ENCODE peak calls at places on chromosome 1, in ten cellular contexts. P is cardiac muscle cell, W is RWPE1, E is body of pancreas, S is neural progenitor cell, G is psoas muscle, U is fibroblast of lung, B is H9, H is choroid plexus epithelial cell, F is thoracic aorta. M is an unnamed sample.
A peak's percentile ranks its signal among the peaks of the same experiment; 100 is the strongest.

GRCh38 chr1:6357243-6357929 is 36.2 kb downstream of the ACOT7 start:
- DNase-seq in P (no peak), W (no peak), E (no peak), S (peak; percentile 35), G (no peak), U (no peak), B (peak; percentile 78), H (no peak), F (no peak), M (no peak)

GRCh38 chr1:181608951-181609350 is 125.6 kb downstream of the CACNA1E start:
- DNase-seq in P (no peak), W (no peak), E (no peak), S (peak; percentile 16), G (no peak), U (no peak), B (peak; percentile 40), H (no peak), F (no peak), M (no peak)

GRCh38 chr1:205922314-205922713 is 20.9 kb downstream of the SLC26A9 start:
- DNase-seq in P (no peak), W (no peak), E (no peak), S (no peak), G (no peak), U (no peak), B (peak; percentile 12), H (no peak), F (no peak), M (no peak)

GRCh38 chr1:59924653-59925052 is 1.9 kb downstream of the CYP2J2 start:
- DNase-seq in P (no peak), W (no peak), E (no peak), S (no peak), G (no peak), U (no peak), B (no peak), H (no peak), F (no peak), M (no peak)

GRCh38 chr1:9397984-9398526 is 105.4 kb downstream of the SPSB1 start:
- DNase-seq in P (no peak), W (no peak), E (no peak), S (no peak), G (peak; percentile 64), U (peak; percentile 89), B (no peak), H (peak; percentile 52), F (no peak), M (peak; percentile 80)

GRCh38 chr1:162168935-162169545 is 99.5 kb downstream of the NOS1AP start:
- DNase-seq in P (no peak), W (no peak), E (no peak), S (peak; percentile 70), G (no peak), U (peak; percentile 39), B (no peak), H (peak; percentile 23), F (no peak), M (no peak)

GRCh38 chr1:23249785-23250184 is 32.5 kb upstream of the HTR1D start:
- DNase-seq in P (no peak), W (no peak), E (no peak), S (no peak), G (no peak), U (no peak), B (no peak), H (peak; percentile 41), F (no peak), M (no peak)

GRCh38 chr1:87243573-87243972 is 85.1 kb upstream of the LMO4 start:
- DNase-seq in P (no peak), W (no peak), E (no peak), S (no peak), G (no peak), U (peak; percentile 91), B (no peak), H (peak; percentile 51), F (no peak), M (no peak)

GRCh38 chr1:93804412-93804811 is 74.6 kb downstream of the DNTTIP2 start:
- DNase-seq in P (no peak), W (peak; percentile 49), E (no peak), S (no peak), G (no peak), U (peak; percentile 96), B (no peak), H (peak; percentile 82), F (peak; percentile 9), M (no peak)

GRCh38 chr1:174968750-174969244 is 30.9 kb upstream of the CACYBP start:
- DNase-seq in P (no peak), W (no peak), E (no peak), S (no peak), G (no peak), U (peak; percentile 96), B (no peak), H (peak; percentile 98), F (no peak), M (no peak)

GRCh38 chr1:174974711-174975111 is 25.0 kb upstream of the CACYBP start:
- DNase-seq in P (no peak), W (no peak), E (peak; percentile 26), S (no peak), G (no peak), U (peak; percentile 33), B (no peak), H (no peak), F (no peak), M (no peak)

GRCh38 chr1:174969977-174970376 is 29.8 kb upstream of the CACYBP start:
- DNase-seq in P (no peak), W (no peak), E (no peak), S (no peak), G (no peak), U (peak; percentile 91), B (no peak), H (peak; percentile 81), F (no peak), M (no peak)

GRCh38 chr1:174971466-174971865 is 28.3 kb upstream of the CACYBP start:
- DNase-seq in P (no peak), W (no peak), E (no peak), S (no peak), G (no peak), U (no peak), B (no peak), H (no peak), F (no peak), M (no peak)

GRCh38 chr1:174971902-174972301 is 27.8 kb upstream of the CACYBP start:
- DNase-seq in P (no peak), W (no peak), E (no peak), S (no peak), G (no peak), U (no peak), B (no peak), H (no peak), F (no peak), M (no peak)
- TF ChIP-seq CTCF in P (no peak), W (no peak), E (no peak), S (no peak), G (no peak), U (no peak), B (no peak), H (no peak), F (no peak), M (no peak)

DNA sequence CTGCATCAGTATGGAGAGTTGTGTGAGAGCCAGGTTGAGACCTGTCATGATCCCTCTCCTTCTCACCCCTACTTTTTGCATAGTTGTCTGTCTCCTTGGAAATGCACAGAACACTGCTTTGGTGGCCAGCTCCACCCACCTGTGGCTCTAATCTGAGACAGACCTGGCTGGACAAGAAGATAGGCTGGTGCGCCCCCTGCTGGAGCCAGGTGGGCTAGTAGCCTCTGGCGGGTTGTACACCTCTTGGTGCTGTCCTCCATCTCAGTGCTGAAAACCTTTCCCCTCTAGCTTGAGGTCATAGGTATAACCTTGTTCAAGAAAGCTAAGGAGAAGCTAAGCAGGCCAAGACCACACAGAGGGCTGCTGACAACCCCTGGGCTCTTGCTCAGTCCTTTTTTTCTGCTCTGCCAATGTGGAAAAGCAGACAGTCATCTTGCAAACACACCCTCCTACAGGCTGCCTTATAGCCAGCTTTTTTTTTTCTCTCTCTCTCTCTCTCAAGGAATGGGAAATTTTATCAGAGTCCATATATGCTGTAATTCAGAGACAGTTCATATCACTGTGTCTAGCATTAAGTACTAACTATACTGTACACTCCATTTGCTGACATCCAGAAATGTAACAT is 58.8 kb upstream of the SPATA6 start:
- DNase-seq in P (peak; percentile 93), W (peak; percentile 36), E (peak; percentile 48), S (peak; percentile 96), G (peak; percentile 54), U (peak; percentile 23), B (peak; percentile 94), H (peak; percentile 51), F (no peak), M (no peak)
- TF ChIP-seq CTCF in P (peak; percentile 92), W (peak; percentile 40), E (peak; percentile 32), S (peak; percentile 99), G (peak; percentile 35), U (peak; percentile 50), B (peak; percentile 99), H (peak; percentile 79), F (no peak), M (no peak)

GRCh38 chr1:217389895-217390294 is 241.0 kb downstream of the GPATCH2 start:
- DNase-seq in P (no peak), W (no peak), E (no peak), S (no peak), G (no peak), U (no peak), B (no peak), H (no peak), F (no peak), M (no peak)

GRCh38 chr1:217393901-217394300 is 237.0 kb downstream of the GPATCH2 start:
- DNase-seq in P (peak; percentile 58), W (no peak), E (no peak), S (peak; percentile 36), G (no peak), U (no peak), B (no peak), H (peak; percentile 14), F (no peak), M (no peak)
- TF ChIP-seq CTCF in P (no peak), W (no peak), E (no peak), S (peak; percentile 45), G (no peak), U (no peak), B (peak; percentile 43), H (peak; percentile 23), F (no peak), M (no peak)

GRCh38 chr1:184210048-184210447 is 158.5 kb downstream of the TSEN15 start:
- DNase-seq in P (peak; percentile 44), W (no peak), E (peak; percentile 21), S (no peak), G (no peak), U (peak; percentile 63), B (no peak), H (peak; percentile 39), F (no peak), M (no peak)

GRCh38 chr1:184214128-184214527 is 162.6 kb downstream of the TSEN15 start:
- DNase-seq in P (no peak), W (no peak), E (peak; percentile 20), S (no peak), G (no peak), U (no peak), B (no peak), H (no peak), F (no peak), M (no peak)

GRCh38 chr1:184208622-184209021 is 157.1 kb downstream of the TSEN15 start:
- DNase-seq in P (no peak), W (no peak), E (no peak), S (no peak), G (no peak), U (no peak), B (no peak), H (no peak), F (no peak), M (no peak)

GRCh38 chr1:184212649-184213314 is 161.3 kb downstream of the TSEN15 start:
- DNase-seq in P (no peak), W (peak; percentile 64), E (no peak), S (no peak), G (no peak), U (peak; percentile 89), B (no peak), H (peak; percentile 96), F (no peak), M (no peak)

GRCh38 chr1:184210822-184211221 is 159.3 kb downstream of the TSEN15 start:
- DNase-seq in P (no peak), W (no peak), E (no peak), S (no peak), G (no peak), U (no peak), B (no peak), H (no peak), F (no peak), M (no peak)
- TF ChIP-seq CTCF in P (no peak), W (no peak), E (no peak), S (peak; percentile 15), G (no peak), U (no peak), B (peak; percentile 31), H (peak; percentile 7), F (no peak), M (no peak)